ENCODE peak calls at places on chromosome 21, in four cellular contexts. One of them, this sample, is unnamed.

GRCh38 chr21:32779983-32780382 is 8.4 kb upstream of the PAXBP1 start:
- DNase-seq in psoas muscle: no peak
- DNase-seq in CD8-positive, alpha-beta memory T cell: no peak
- DNase-seq in lung: no peak
- DNase-seq in this sample: no peak

GRCh38 chr21:24976238-24976637 is 631.0 kb downstream of the MRPL39 start:
- DNase-seq in psoas muscle: no peak
- DNase-seq in CD8-positive, alpha-beta memory T cell: no peak
- DNase-seq in lung: no peak
- DNase-seq in this sample: no peak

GRCh38 chr21:32184485-32184884 is 94.4 kb downstream of the MIS18A start:
- DNase-seq in psoas muscle: no peak
- DNase-seq in CD8-positive, alpha-beta memory T cell: no peak
- DNase-seq in lung: peak; percentile 17
- DNase-seq in this sample: no peak

GRCh38 chr21:18026359-18026758 is 207.2 kb upstream of the C21orf91 start:
- DNase-seq in psoas muscle: no peak
- DNase-seq in CD8-positive, alpha-beta memory T cell: no peak
- DNase-seq in lung: no peak
- DNase-seq in this sample: no peak

GRCh38 chr21:16037386-16037785 is 307.6 kb downstream of the USP25 start:
- DNase-seq in psoas muscle: no peak
- DNase-seq in CD8-positive, alpha-beta memory T cell: no peak
- DNase-seq in lung: no peak
- DNase-seq in this sample: no peak

GRCh38 chr21:31543191-31543590 is 116.3 kb upstream of the SOD1 start:
- DNase-seq in psoas muscle: peak; percentile 26
- DNase-seq in CD8-positive, alpha-beta memory T cell: no peak
- DNase-seq in lung: no peak
- DNase-seq in this sample: no peak

GRCh38 chr21:16194851-16195251 is 465.1 kb downstream of the USP25 start:
- DNase-seq in psoas muscle: no peak
- DNase-seq in CD8-positive, alpha-beta memory T cell: no peak
- DNase-seq in lung: no peak
- DNase-seq in this sample: no peak

GRCh38 chr21:37072239-37072987 is 458 bp downstream of the PIGP start:
- DNase-seq in psoas muscle: peak; percentile 85
- DNase-seq in CD8-positive, alpha-beta memory T cell: peak; percentile 81
- DNase-seq in lung: no peak
- DNase-seq in this sample: peak; percentile 84

GRCh38 chr21:45138199-45139002 is 64.0 kb downstream of the ADARB1 start:
- DNase-seq in psoas muscle: peak; percentile 74
- DNase-seq in CD8-positive, alpha-beta memory T cell: peak; percentile 76
- DNase-seq in lung: peak; percentile 73
- DNase-seq in this sample: peak; percentile 54

GRCh38 chr21:17537299-17537698 is 24.5 kb downstream of the CXADR start:
- DNase-seq in psoas muscle: no peak
- DNase-seq in CD8-positive, alpha-beta memory T cell: no peak
- DNase-seq in lung: no peak
- DNase-seq in this sample: no peak

GRCh38 chr21:15849161-15849560 is 119.4 kb downstream of the USP25 start:
- DNase-seq in psoas muscle: no peak
- DNase-seq in CD8-positive, alpha-beta memory T cell: no peak
- DNase-seq in lung: no peak
- DNase-seq in this sample: no peak

GRCh38 chr21:44931501-44932365 is 8.1 kb upstream of the SLX9 start:
- DNase-seq in psoas muscle: peak; percentile 17
- DNase-seq in CD8-positive, alpha-beta memory T cell: no peak
- DNase-seq in lung: no peak
- DNase-seq in this sample: no peak

GRCh38 chr21:37560385-37560784 is 193.8 kb downstream of the DYRK1A start:
- DNase-seq in psoas muscle: no peak
- DNase-seq in CD8-positive, alpha-beta memory T cell: no peak
- DNase-seq in lung: no peak
- DNase-seq in this sample: no peak

GRCh38 chr21:36584980-36585940 is 105.3 kb upstream of the CLDN14 start:
- DNase-seq in psoas muscle: no peak
- DNase-seq in CD8-positive, alpha-beta memory T cell: no peak
- DNase-seq in lung: no peak
- DNase-seq in this sample: no peak

GRCh38 chr21:36656138-36656537 is 42.8 kb upstream of the SIM2 start:
- DNase-seq in psoas muscle: no peak
- DNase-seq in CD8-positive, alpha-beta memory T cell: no peak
- DNase-seq in lung: peak; percentile 71
- DNase-seq in this sample: no peak

DNA sequence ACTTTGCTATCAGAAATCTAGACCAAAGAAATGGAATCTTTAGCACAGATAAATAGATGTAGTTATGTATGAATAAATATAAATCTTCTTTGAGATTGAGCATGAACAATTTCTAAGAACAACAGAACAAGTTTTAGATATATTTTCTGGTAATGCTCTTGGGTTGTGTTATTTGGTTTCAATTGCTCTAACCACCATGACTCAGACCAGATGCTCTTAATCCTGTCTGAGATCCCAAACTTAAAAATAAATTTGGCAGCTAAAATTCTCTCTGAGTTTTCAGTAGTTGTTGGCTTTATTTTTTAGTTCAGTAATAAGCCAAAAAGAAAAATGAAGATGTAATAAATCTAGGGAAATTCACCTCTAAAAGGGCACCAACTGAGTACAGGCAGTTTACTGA is 1693.4 kb downstream of the NCAM2 start:
- DNase-seq in psoas muscle: no peak
- DNase-seq in CD8-positive, alpha-beta memory T cell: no peak
- DNase-seq in lung: no peak
- DNase-seq in this sample: no peak
- H3K9me3 ChIP-seq in psoas muscle: peaks cover 17% of the 10 kb centered on the region
- H3K9me3 ChIP-seq in CD8-positive, alpha-beta memory T cell: no peaks in the 10 kb centered on the region
- H3K9me3 ChIP-seq in lung: no peaks in the 10 kb centered on the region
- H3K9me3 ChIP-seq in this sample: no peaks in the 10 kb centered on the region

GRCh38 chr21:46319192-46319591 is 4.5 kb downstream of the C21orf58 start:
- DNase-seq in psoas muscle: no peak
- DNase-seq in CD8-positive, alpha-beta memory T cell: no peak
- DNase-seq in lung: no peak
- DNase-seq in this sample: no peak

GRCh38 chr21:46317710-46318463 is 5.8 kb downstream of the C21orf58 start:
- DNase-seq in psoas muscle: no peak
- DNase-seq in CD8-positive, alpha-beta memory T cell: no peak
- DNase-seq in lung: peak; percentile 43
- DNase-seq in this sample: no peak

GRCh38 chr21:46322351-46323226 is 1.1 kb downstream of the C21orf58 start:
- DNase-seq in psoas muscle: no peak
- DNase-seq in CD8-positive, alpha-beta memory T cell: no peak
- DNase-seq in lung: peak; percentile 31
- DNase-seq in this sample: no peak

GRCh38 chr21:46318464-46318845 is 5.2 kb downstream of the C21orf58 start:
- DNase-seq in psoas muscle: no peak
- DNase-seq in CD8-positive, alpha-beta memory T cell: no peak
- DNase-seq in lung: no peak
- DNase-seq in this sample: no peak

GRCh38 chr21:46320331-46320801 is 3.3 kb downstream of the C21orf58 start:
- DNase-seq in psoas muscle: no peak
- DNase-seq in CD8-positive, alpha-beta memory T cell: no peak
- DNase-seq in lung: no peak
- DNase-seq in this sample: no peak
- H3K4me3 ChIP-seq in psoas muscle: no peak overlapping the region
- H3K4me3 ChIP-seq in CD8-positive, alpha-beta memory T cell: no peak overlapping the region
- H3K4me3 ChIP-seq in lung: no peak overlapping the region
- H3K4me3 ChIP-seq in this sample: no peak overlapping the region

GRCh38 chr21:7951854-7952519 is 2569.4 kb upstream of the TPTE start:
- DNase-seq in psoas muscle: no peak
- DNase-seq in CD8-positive, alpha-beta memory T cell: no peak
- DNase-seq in lung: no peak
- DNase-seq in this sample: no peak

GRCh38 chr21:7947422-7947821 is 2574.0 kb upstream of the TPTE start:
- DNase-seq in psoas muscle: no peak
- DNase-seq in CD8-positive, alpha-beta memory T cell: no peak
- DNase-seq in lung: no peak
- DNase-seq in this sample: no peak

GRCh38 chr21:7957713-7958064 is 2563.7 kb upstream of the TPTE start:
- DNase-seq in psoas muscle: no peak
- DNase-seq in CD8-positive, alpha-beta memory T cell: no peak
- DNase-seq in lung: no peak
- DNase-seq in this sample: no peak

GRCh38 chr21:7953058-7953457 is 2568.3 kb upstream of the TPTE start:
- DNase-seq in psoas muscle: no peak
- DNase-seq in CD8-positive, alpha-beta memory T cell: no peak
- DNase-seq in lung: no peak
- DNase-seq in this sample: no peak

DNA sequence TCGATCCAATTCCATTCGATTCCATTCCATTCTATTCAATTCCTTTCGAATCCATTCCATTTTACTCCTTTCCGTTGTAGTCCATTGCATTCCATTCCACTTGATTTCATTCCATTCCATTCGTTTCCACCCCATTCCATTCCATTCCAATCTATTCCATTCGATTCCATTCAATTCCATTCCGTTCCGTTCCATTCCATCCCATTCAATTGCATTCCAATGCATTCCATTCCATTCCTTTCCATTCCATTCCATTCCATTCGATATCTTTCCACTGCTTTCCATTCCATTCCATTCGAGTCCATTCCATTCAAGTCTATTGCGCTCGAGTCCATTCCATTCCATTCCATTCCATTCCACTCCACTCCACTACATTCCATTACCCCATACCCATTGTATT is 2568.7 kb upstream of the TPTE start:
- DNase-seq in psoas muscle: no peak
- DNase-seq in CD8-positive, alpha-beta memory T cell: no peak
- DNase-seq in lung: no peak
- DNase-seq in this sample: no peak
- H3K9me3 ChIP-seq in psoas muscle: peaks cover 76% of the 10 kb centered on the region
- H3K9me3 ChIP-seq in CD8-positive, alpha-beta memory T cell: peaks cover 79% of the 10 kb centered on the region
- H3K9me3 ChIP-seq in lung: peaks cover 63% of the 10 kb centered on the region
- H3K9me3 ChIP-seq in this sample: no peaks in the 10 kb centered on the region

GRCh38 chr21:40852563-40852962 is 5.6 kb upstream of the DSCAM start:
- DNase-seq in psoas muscle: no peak
- DNase-seq in CD8-positive, alpha-beta memory T cell: no peak
- DNase-seq in lung: no peak
- DNase-seq in this sample: no peak

GRCh38 chr21:40847956-40848355 is 998 bp upstream of the DSCAM start:
- DNase-seq in psoas muscle: no peak
- DNase-seq in CD8-positive, alpha-beta memory T cell: no peak
- DNase-seq in lung: no peak
- DNase-seq in this sample: no peak

GRCh38 chr21:40853956-40854688 is 7.2 kb upstream of the DSCAM start:
- DNase-seq in psoas muscle: no peak
- DNase-seq in CD8-positive, alpha-beta memory T cell: no peak
- DNase-seq in lung: no peak
- DNase-seq in this sample: no peak

GRCh38 chr21:40850071-40850470 is 3.1 kb upstream of the DSCAM start:
- DNase-seq in psoas muscle: no peak
- DNase-seq in CD8-positive, alpha-beta memory T cell: no peak
- DNase-seq in lung: no peak
- DNase-seq in this sample: no peak

GRCh38 chr21:40851749-40852148 is 4.8 kb upstream of the DSCAM start:
- DNase-seq in psoas muscle: no peak
- DNase-seq in CD8-positive, alpha-beta memory T cell: no peak
- DNase-seq in lung: no peak
- DNase-seq in this sample: no peak
- H3K4me3 ChIP-seq in psoas muscle: no peak overlapping the region
- H3K4me3 ChIP-seq in CD8-positive, alpha-beta memory T cell: no peak overlapping the region
- H3K4me3 ChIP-seq in lung: no peak overlapping the region
- H3K4me3 ChIP-seq in this sample: no peak overlapping the region

GRCh38 chr21:27776925-27777553 is 810.2 kb upstream of the ADAMTS5 start:
- DNase-seq in psoas muscle: no peak
- DNase-seq in CD8-positive, alpha-beta memory T cell: no peak
- DNase-seq in lung: no peak
- DNase-seq in this sample: no peak
- H3K9me3 ChIP-seq in psoas muscle: no peaks in the 10 kb centered on the region
- H3K9me3 ChIP-seq in CD8-positive, alpha-beta memory T cell: no peaks in the 10 kb centered on the region
- H3K9me3 ChIP-seq in lung: no peaks in the 10 kb centered on the region
- H3K9me3 ChIP-seq in this sample: no peaks in the 10 kb centered on the region

DNA sequence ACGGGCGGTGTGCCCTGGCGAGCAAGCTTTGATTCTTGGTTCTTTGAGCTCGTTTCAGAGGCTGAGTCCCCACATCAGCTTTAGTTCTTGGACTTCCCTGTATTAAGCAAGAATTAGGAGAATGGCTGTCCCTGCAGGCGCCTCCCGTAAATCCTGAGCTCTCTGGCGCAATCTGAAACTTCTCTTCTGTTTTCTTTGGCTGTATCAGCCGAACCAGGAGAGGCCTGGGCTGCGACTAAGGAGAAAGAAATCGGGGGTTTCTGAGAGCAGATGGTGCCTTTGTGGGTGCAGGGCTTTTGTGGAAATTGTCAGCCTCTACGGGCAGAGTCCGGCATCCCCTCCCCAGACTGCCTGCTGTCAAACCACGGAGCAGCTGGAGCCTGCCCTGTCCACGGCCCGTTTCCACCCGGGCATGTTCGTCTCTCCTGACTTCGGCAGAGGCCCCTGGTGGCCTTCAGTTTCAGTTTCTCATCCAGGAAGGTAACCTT is 17.9 kb downstream of the CSTB start:
- DNase-seq in psoas muscle: peak; percentile 55
- DNase-seq in CD8-positive, alpha-beta memory T cell: no peak
- DNase-seq in lung: no peak
- DNase-seq in this sample: peak; percentile 70
- H3K4me3 ChIP-seq in psoas muscle: peak overlapping the region; percentile 20
- H3K4me3 ChIP-seq in CD8-positive, alpha-beta memory T cell: no peak overlapping the region
- H3K4me3 ChIP-seq in lung: no peak overlapping the region
- H3K4me3 ChIP-seq in this sample: peak overlapping the region; percentile 8

GRCh38 chr21:29321908-29322569 is 23.3 kb downstream of the BACH1 start:
- DNase-seq in psoas muscle: no peak
- DNase-seq in CD8-positive, alpha-beta memory T cell: no peak
- DNase-seq in lung: no peak
- DNase-seq in this sample: no peak

GRCh38 chr21:29322570-29322957 is 23.8 kb downstream of the BACH1 start:
- DNase-seq in psoas muscle: no peak
- DNase-seq in CD8-positive, alpha-beta memory T cell: no peak
- DNase-seq in lung: no peak
- DNase-seq in this sample: no peak

GRCh38 chr21:29323189-29323588 is 24.5 kb downstream of the BACH1 start:
- DNase-seq in psoas muscle: no peak
- DNase-seq in CD8-positive, alpha-beta memory T cell: no peak
- DNase-seq in lung: no peak
- DNase-seq in this sample: no peak

GRCh38 chr21:29320021-29320420 is 21.3 kb downstream of the BACH1 start:
- DNase-seq in psoas muscle: no peak
- DNase-seq in CD8-positive, alpha-beta memory T cell: no peak
- DNase-seq in lung: no peak
- DNase-seq in this sample: no peak

DNA sequence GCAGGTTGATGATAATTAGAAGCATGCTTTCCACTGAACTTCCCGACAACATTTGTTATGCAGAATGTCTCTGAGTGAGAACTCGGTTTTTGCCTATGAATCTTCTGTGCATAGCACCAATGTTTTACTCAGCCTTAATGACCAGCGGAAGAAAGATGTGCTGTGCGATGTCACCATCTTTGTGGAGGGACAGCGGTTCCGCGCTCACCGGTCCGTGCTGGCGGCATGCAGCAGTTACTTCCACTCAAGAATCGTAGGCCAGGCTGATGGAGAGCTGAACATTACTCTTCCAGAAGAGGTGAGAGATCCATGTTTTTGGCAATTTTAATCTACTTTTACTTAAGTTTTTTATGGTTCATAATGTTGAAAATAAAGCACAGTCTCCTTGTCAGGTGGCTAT is 22.5 kb downstream of the BACH1 start:
- DNase-seq in psoas muscle: no peak
- DNase-seq in CD8-positive, alpha-beta memory T cell: no peak
- DNase-seq in lung: no peak
- DNase-seq in this sample: no peak
- H3K9me3 ChIP-seq in psoas muscle: no peaks in the 10 kb centered on the region
- H3K9me3 ChIP-seq in CD8-positive, alpha-beta memory T cell: no peaks in the 10 kb centered on the region
- H3K9me3 ChIP-seq in lung: no peaks in the 10 kb centered on the region
- H3K9me3 ChIP-seq in this sample: no peaks in the 10 kb centered on the region

GRCh38 chr21:38813554-38813953 is 7.8 kb downstream of the ETS2 start:
- DNase-seq in psoas muscle: no peak
- DNase-seq in CD8-positive, alpha-beta memory T cell: no peak
- DNase-seq in lung: no peak
- DNase-seq in this sample: no peak
- H3K4me3 ChIP-seq in psoas muscle: peak overlapping the region; percentile 8
- H3K4me3 ChIP-seq in CD8-positive, alpha-beta memory T cell: no peak overlapping the region
- H3K4me3 ChIP-seq in lung: no peak overlapping the region
- H3K4me3 ChIP-seq in this sample: no peak overlapping the region